ENCODE peak calls at places on chromosomes 1 and 21, in nine cellular contexts. M, T, V, Y, B, I, R, C and W are unnamed samples.

GRCh38 chr21:26837539-26837938 is 7.7 kb downstream of the ADAMTS1 start:
- DNase-seq in M (no peak), T (no peak), V (no peak), Y (no peak), B (no peak), I (no peak), R (no peak), C (no peak), W (no peak)

GRCh38 chr1:12380316-12381249 is 150.8 kb downstream of the VPS13D start:
- DNase-seq in M (no peak), T (no peak), V (no peak), Y (no peak), B (no peak), I (no peak), R (no peak), C (no peak), W (no peak)

GRCh38 chr1:71494163-71494562 is 413.3 kb upstream of the ZRANB2 start:
- DNase-seq in M (no peak), T (no peak), V (no peak), Y (no peak), B (no peak), I (no peak), R (no peak), C (no peak), W (no peak)

GRCh38 chr1:225468270-225469020 is 40.6 kb upstream of the LBR start:
- DNase-seq in M (no peak), T (no peak), V (no peak), Y (peak; percentile 17), B (no peak), I (no peak), R (peak; percentile 31), C (no peak), W (no peak)

GRCh38 chr1:9714257-9714718 is 62.8 kb downstream of the PIK3CD start:
- DNase-seq in M (no peak), T (no peak), V (no peak), Y (no peak), B (no peak), I (no peak), R (no peak), C (no peak), W (no peak)

GRCh38 chr1:78075621-78076020 is 29.9 kb downstream of the GIPC2 start:
- DNase-seq in M (no peak), T (no peak), V (no peak), Y (no peak), B (no peak), I (no peak), R (no peak), C (no peak), W (no peak)

GRCh38 chr1:101200513-101200912 is 36.3 kb upstream of the S1PR1 start:
- DNase-seq in M (no peak), T (no peak), V (no peak), Y (no peak), B (no peak), I (no peak), R (no peak), C (peak; percentile 90), W (no peak)

GRCh38 chr1:99180915-99181314 is 83.4 kb upstream of the PLPPR4 start:
- DNase-seq in M (peak; percentile 33), T (no peak), V (no peak), Y (no peak), B (no peak), I (no peak), R (no peak), C (no peak), W (peak; percentile 7)

GRCh38 chr21:28444567-28444966 is 548.1 kb downstream of the LTN1 start:
- DNase-seq in M (no peak), T (no peak), V (no peak), Y (no peak), B (no peak), I (no peak), R (no peak), C (no peak), W (no peak)

GRCh38 chr1:206117151-206117948 is at the start of gene AVPR1B:
- DNase-seq in M (peak; percentile 77), T (no peak), V (peak; percentile 30), Y (no peak), B (peak; percentile 12), I (peak; percentile 51), R (no peak), C (no peak), W (peak; percentile 70)

GRCh38 chr1:242651817-242652216 is 127.3 kb upstream of the PLD5 start:
- DNase-seq in M (no peak), T (no peak), V (no peak), Y (no peak), B (no peak), I (no peak), R (peak; percentile 29), C (no peak), W (no peak)

GRCh38 chr1:118821801-118822200 is 166.3 kb downstream of the TBX15 start:
- DNase-seq in M (no peak), T (no peak), V (no peak), Y (no peak), B (no peak), I (no peak), R (no peak), C (no peak), W (no peak)

GRCh38 chr1:173113015-173113741 is 62.4 kb upstream of the TNFSF18 start:
- DNase-seq in M (no peak), T (no peak), V (no peak), Y (no peak), B (no peak), I (no peak), R (no peak), C (peak; percentile 81), W (no peak)